ENCODE peak calls at places on chromosomes 6 and 20, in seven cellular contexts. Q is mesendoderm, N is right cardiac atrium, P is HL-60, U is cardiac muscle cell, S is dorsolateral prefrontal cortex, T is aorta. K is an unnamed sample.

GRCh38 chr20:29296256-29297230 is 1960.9 kb upstream of the DEFB115 start:
- DNase-seq in Q (no peak), N (no peak), P (no peak), U (no peak), S (no peak), T (no peak), K (no peak)

GRCh38 chr20:59242714-59243626 is 57.4 kb upstream of the EDN3 start:
- DNase-seq in Q (no peak), N (no peak), P (no peak), U (no peak), S (no peak), T (no peak), K (no peak)

GRCh38 chr6:67863346-67863745 is 771.7 kb upstream of the ADGRB3 start:
- DNase-seq in Q (no peak), N (no peak), P (no peak), U (no peak), S (no peak), T (no peak), K (no peak)

GRCh38 chr6:151729829-151730495 is 77.5 kb upstream of the ESR1 start:
- DNase-seq in Q (peak), N (no peak), P (no peak), U (no peak), S (no peak), T (no peak), K (no peak)

GRCh38 chr20:48282591-48283228 is 497.4 kb upstream of the SULF2 start:
- DNase-seq in Q (peak), N (no peak), P (no peak), U (no peak), S (peak), T (no peak), K (no peak)

GRCh38 chr6:140105857-140106256 is 731.4 kb upstream of the CITED2 start:
- DNase-seq in Q (peak), N (peak), P (no peak), U (peak), S (no peak), T (no peak), K (no peak)

GRCh38 chr6:24125980-24126379 is at the start of gene NRSN1:
- DNase-seq in Q (peak), N (no peak), P (no peak), U (no peak), S (peak), T (peak), K (no peak)

GRCh38 chr6:169096326-169096882 is 157.2 kb downstream of the THBS2 start:
- DNase-seq in Q (no peak), N (no peak), P (no peak), U (no peak), S (no peak), T (no peak), K (no peak)

GRCh38 chr20:36543187-36544133 is 2.1 kb downstream of the MYL9 start:
- DNase-seq in Q (no peak), N (peak), P (no peak), U (peak), S (peak), T (peak), K (no peak)

GRCh38 chr20:4637081-4637797 is 84.5 kb upstream of the PRND start:
- DNase-seq in Q (peak), N (no peak), P (no peak), U (peak), S (no peak), T (no peak), K (no peak)

GRCh38 chr6:141580988-141581387 is 551.7 kb upstream of the GJE1 start:
- DNase-seq in Q (peak), N (no peak), P (no peak), U (peak), S (no peak), T (no peak), K (no peak)

GRCh38 chr6:141808662-141809061 is 324.1 kb upstream of the GJE1 start:
- DNase-seq in Q (no peak), N (no peak), P (no peak), U (no peak), S (no peak), T (no peak), K (no peak)

GRCh38 chr20:54897787-54898186 is 422.4 kb downstream of the DOK5 start:
- DNase-seq in Q (no peak), N (no peak), P (no peak), U (no peak), S (no peak), T (no peak), K (no peak)

GRCh38 chr20:20201124-20201523 is 148.8 kb downstream of the CFAP61 start:
- DNase-seq in Q (no peak), N (no peak), P (no peak), U (no peak), S (peak), T (no peak), K (no peak)

GRCh38 chr6:15457903-15458530 is 204.8 kb downstream of the DTNBP1 start:
- DNase-seq in Q (no peak), N (no peak), P (no peak), U (no peak), S (no peak), T (no peak), K (no peak)

GRCh38 chr20:63741354-63741675 is 1.7 kb downstream of the SLC2A4RG start:
- DNase-seq in Q (no peak), N (no peak), P (no peak), U (no peak), S (no peak), T (no peak), K (no peak)
- H3K4me3 ChIP-seq in Q (no peak), N (peak), P (peak), U (peak), S (peak), T (no peak), K (peak)

GRCh38 chr6:109238405-109238804 is 143.1 kb downstream of the CEP57L1 start:
- DNase-seq in Q (no peak), N (no peak), P (peak), U (no peak), S (no peak), T (no peak), K (no peak)

GRCh38 chr6:109237986-109238329 is 142.7 kb downstream of the CEP57L1 start:
- DNase-seq in Q (no peak), N (no peak), P (no peak), U (no peak), S (no peak), T (no peak), K (no peak)

GRCh38 chr6:109239918-109240321 is 142.3 kb downstream of the CD164 start:
- DNase-seq in Q (no peak), N (peak), P (no peak), U (peak), S (no peak), T (no peak), K (no peak)

GRCh38 chr6:109240370-109241084 is 141.7 kb downstream of the CD164 start:
- DNase-seq in Q (no peak), N (no peak), P (no peak), U (no peak), S (no peak), T (no peak), K (no peak)

DNA sequence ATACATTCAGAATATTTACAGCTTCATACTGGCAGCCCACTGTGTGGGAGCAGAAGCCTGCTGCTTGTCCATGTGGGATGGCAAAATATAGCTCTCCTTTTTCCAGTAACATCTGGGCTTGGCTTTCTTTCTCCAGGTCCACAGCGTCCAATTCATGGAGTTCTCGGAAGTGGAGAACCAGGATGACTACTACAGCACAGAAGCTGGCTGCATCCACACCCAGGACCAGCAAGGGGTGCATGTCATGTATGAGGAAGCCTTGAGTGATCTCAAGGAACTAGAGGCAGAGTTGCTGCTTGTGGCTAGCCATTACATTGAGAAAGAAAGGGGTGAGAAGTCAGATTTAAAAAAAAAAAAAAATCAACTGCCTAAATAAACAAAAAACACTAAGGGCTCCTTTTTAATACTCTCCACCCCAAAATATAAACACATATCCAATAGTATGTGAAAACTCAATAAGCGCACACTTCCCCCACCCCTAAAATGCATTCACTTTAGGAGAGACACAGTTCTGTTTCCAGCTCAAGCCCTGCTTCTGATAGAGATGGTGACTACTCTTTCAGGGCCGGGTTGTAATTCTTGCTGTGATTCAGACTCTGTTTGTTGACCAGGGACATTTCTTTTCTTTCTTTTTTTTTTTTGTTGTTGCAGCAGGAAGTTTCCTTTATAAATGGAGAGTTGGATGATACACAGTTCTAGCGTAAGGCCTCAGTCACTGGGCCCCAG is 142.9 kb downstream of the CD164 start:
- DNase-seq in Q (no peak), N (peak), P (peak), U (peak), S (peak), T (no peak), K (no peak)
- H3K27ac ChIP-seq in Q (no peak), N (peak), P (peak), U (no peak), S (peak), T (peak), K (no peak)

DNA sequence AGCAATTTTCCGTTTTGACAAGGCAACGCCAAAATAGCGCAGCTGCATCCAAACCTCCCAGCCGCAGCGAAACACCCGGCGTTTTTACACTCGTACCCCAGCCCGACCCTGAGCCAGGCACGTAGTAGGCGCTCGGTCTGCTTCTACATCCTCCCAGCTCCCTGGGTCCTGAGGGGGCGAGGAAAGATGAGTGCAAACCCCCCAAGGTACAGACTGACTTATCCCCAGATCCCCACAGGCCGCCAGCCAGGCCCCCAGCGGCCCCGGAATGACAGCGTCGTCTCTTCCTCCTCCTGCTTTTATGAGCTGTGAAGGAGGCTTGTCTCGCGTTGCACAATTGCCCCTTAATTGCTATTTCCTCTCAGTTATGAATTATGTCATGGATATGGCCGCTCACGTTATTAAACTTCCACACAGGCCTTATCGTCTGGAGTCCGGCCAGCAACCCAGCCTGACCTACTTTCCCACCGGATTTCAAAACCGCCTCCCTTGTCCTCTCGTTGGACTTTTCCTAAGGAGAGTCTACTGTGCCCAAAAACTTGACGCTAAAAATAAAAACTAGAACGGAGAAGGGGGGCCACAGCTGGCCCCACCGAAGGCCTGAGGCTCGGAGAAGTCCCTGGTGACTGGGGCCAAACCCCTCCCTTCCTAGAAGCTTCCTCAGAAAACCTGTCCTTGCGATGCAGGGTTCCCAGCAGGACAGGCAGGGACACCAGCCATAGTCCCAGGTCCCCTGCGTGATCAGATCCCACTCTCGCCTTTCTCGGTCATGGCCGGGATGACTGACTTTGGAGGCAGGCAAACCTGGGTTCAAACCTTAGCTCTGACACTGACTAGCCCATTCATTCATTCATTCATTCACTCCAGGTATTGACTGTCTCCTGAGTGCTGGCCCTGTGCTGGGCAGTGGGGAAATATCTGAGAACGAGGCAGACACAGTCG is 130.9 kb upstream of the PTPN1 start:
- DNase-seq in Q (no peak), N (peak), P (peak), U (peak), S (peak), T (peak), K (peak)
- H3K4me3 ChIP-seq in Q (no peak), N (peak), P (peak), U (no peak), S (no peak), T (no peak), K (peak)

GRCh38 chr20:23415555-23415954 is 5.7 kb downstream of the NAPB start:
- DNase-seq in Q (no peak), N (no peak), P (no peak), U (no peak), S (no peak), T (no peak), K (no peak)
- H3K27ac ChIP-seq in Q (no peak), N (peak), P (no peak), U (no peak), S (no peak), T (no peak), K (no peak)

DNA sequence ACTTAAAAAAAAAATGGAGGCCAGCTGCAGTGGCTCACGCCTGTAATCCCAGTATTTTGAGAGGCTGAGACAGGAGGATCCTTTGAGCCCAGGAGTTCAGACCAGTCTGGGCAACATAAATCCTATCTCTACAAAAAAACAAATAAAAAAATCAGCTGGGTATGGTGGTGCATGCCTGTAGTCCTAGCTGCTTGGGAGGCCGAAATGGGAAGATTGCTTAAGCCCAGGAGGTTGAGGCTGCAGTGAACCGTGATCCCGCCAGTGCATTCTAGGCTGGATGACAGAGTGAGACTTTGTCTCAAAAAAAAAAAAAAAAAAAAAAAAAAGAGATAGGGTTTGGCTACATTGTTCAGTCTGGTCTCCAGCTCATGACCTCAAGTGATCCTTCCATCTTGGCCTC is 29.7 kb downstream of the MYO6 start:
- DNase-seq in Q (no peak), N (no peak), P (no peak), U (no peak), S (no peak), T (no peak), K (no peak)
- H3K4me3 ChIP-seq in Q (no peak), N (no peak), P (no peak), U (no peak), S (no peak), T (no peak), K (no peak)

DNA sequence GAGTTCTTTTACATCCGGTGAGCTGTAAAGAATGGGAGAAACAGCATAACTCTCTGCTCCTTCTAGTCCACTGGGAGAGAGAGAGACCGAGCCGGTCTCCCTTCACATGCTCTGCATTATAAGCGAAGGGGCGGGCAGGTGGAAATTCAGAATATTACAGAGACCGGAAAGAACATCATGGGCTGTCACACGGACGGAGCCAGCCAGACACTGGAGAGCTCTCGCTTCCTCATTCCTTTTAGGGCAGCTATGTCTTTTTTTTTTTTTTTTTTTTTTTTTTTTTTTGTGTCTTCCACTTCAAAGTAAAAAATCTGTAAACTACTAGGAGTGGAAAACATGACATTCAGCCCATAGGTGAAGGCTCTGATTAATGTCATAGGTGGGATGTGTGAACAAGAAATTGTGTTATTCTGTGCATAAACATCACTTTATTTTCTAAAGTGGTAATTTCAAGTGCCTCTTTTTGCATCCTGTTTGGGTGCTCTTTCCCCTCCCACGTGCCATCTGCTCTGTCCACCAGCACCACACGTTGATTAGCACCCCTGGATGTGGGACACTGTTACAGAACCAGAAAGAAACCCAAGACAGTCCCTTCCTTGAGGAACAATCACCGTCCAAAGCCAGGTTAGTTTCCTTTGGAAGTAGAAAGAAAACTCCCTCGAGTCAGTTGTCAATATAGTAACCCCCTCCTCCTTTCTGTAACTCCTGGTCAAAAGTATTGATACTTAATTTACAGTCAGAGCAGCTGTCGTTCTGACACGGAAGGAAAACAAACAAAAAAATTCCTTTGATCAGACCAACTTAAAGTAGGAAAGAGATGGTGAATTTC is at the start of gene TAGAP:
- DNase-seq in Q (no peak), N (peak), P (peak), U (no peak), S (peak), T (no peak), K (no peak)
- H3K27ac ChIP-seq in Q (no peak), N (no peak), P (peak), U (no peak), S (no peak), T (no peak), K (no peak)